ENCODE peak calls at places on chromosomes 13 and 19, in six cellular contexts. One of them, this sample, is unnamed.

GRCh38 chr13:50388481-50388880 is 373.2 kb downstream of the KCNRG start:
- DNase-seq in ovary: no peak
- DNase-seq in globus pallidus: no peak
- DNase-seq in activated naive CD8-positive, alpha-beta T cell treated with anti-CD3 and anti-CD28 coated beads, Interleukin-2, amount 10 ng/mL, durations not matched to agents 7 days and 5 days: no peak
- DNase-seq in neural crest cell: no peak
- DNase-seq in GM13976: no peak
- DNase-seq in this sample: no peak

GRCh38 chr19:54916822-54917221 is 10.9 kb downstream of the NCR1 start:
- DNase-seq in ovary: no peak
- DNase-seq in globus pallidus: peak; percentile 7
- DNase-seq in activated naive CD8-positive, alpha-beta T cell treated with anti-CD3 and anti-CD28 coated beads, Interleukin-2, amount 10 ng/mL, durations not matched to agents 7 days and 5 days: no peak
- DNase-seq in neural crest cell: no peak
- DNase-seq in GM13976: peak; percentile 55
- DNase-seq in this sample: no peak

GRCh38 chr13:113373811-113374485 is 10.0 kb upstream of the GRTP1 start:
- DNase-seq in ovary: no peak
- DNase-seq in globus pallidus: no peak
- DNase-seq in activated naive CD8-positive, alpha-beta T cell treated with anti-CD3 and anti-CD28 coated beads, Interleukin-2, amount 10 ng/mL, durations not matched to agents 7 days and 5 days: no peak
- DNase-seq in neural crest cell: no peak
- DNase-seq in GM13976: no peak
- DNase-seq in this sample: no peak

GRCh38 chr19:15248648-15249559 is 16.7 kb upstream of the EPHX3 start:
- DNase-seq in ovary: peak; percentile 79
- DNase-seq in globus pallidus: no peak
- DNase-seq in activated naive CD8-positive, alpha-beta T cell treated with anti-CD3 and anti-CD28 coated beads, Interleukin-2, amount 10 ng/mL, durations not matched to agents 7 days and 5 days: no peak
- DNase-seq in neural crest cell: no peak
- DNase-seq in GM13976: no peak
- DNase-seq in this sample: peak; percentile 45

GRCh38 chr19:7734220-7735203 is 2.6 kb upstream of the CLEC4G start:
- DNase-seq in ovary: no peak
- DNase-seq in globus pallidus: peak; percentile 21
- DNase-seq in activated naive CD8-positive, alpha-beta T cell treated with anti-CD3 and anti-CD28 coated beads, Interleukin-2, amount 10 ng/mL, durations not matched to agents 7 days and 5 days: no peak
- DNase-seq in neural crest cell: no peak
- DNase-seq in GM13976: no peak
- DNase-seq in this sample: no peak

GRCh38 chr19:39237200-39238184 is 7.3 kb downstream of the IFNL3 start:
- DNase-seq in ovary: no peak
- DNase-seq in globus pallidus: no peak
- DNase-seq in activated naive CD8-positive, alpha-beta T cell treated with anti-CD3 and anti-CD28 coated beads, Interleukin-2, amount 10 ng/mL, durations not matched to agents 7 days and 5 days: peak; percentile 59
- DNase-seq in neural crest cell: no peak
- DNase-seq in GM13976: peak; percentile 78
- DNase-seq in this sample: peak; percentile 49

GRCh38 chr19:57872450-57872849 is 16.4 kb downstream of the ZNF814 start:
- DNase-seq in ovary: no peak
- DNase-seq in globus pallidus: no peak
- DNase-seq in activated naive CD8-positive, alpha-beta T cell treated with anti-CD3 and anti-CD28 coated beads, Interleukin-2, amount 10 ng/mL, durations not matched to agents 7 days and 5 days: no peak
- DNase-seq in neural crest cell: no peak
- DNase-seq in GM13976: no peak
- DNase-seq in this sample: no peak

GRCh38 chr13:30415430-30416030 is 6.8 kb upstream of the UBE2L5 start:
- DNase-seq in ovary: no peak
- DNase-seq in globus pallidus: no peak
- DNase-seq in activated naive CD8-positive, alpha-beta T cell treated with anti-CD3 and anti-CD28 coated beads, Interleukin-2, amount 10 ng/mL, durations not matched to agents 7 days and 5 days: no peak
- DNase-seq in neural crest cell: no peak
- DNase-seq in GM13976: no peak
- DNase-seq in this sample: no peak

GRCh38 chr19:49758292-49758691 is 4.8 kb downstream of the TSKS start:
- DNase-seq in ovary: no peak
- DNase-seq in globus pallidus: no peak
- DNase-seq in activated naive CD8-positive, alpha-beta T cell treated with anti-CD3 and anti-CD28 coated beads, Interleukin-2, amount 10 ng/mL, durations not matched to agents 7 days and 5 days: no peak
- DNase-seq in neural crest cell: no peak
- DNase-seq in GM13976: no peak
- DNase-seq in this sample: peak; percentile 31

GRCh38 chr13:112804374-112804773 is 114.5 kb downstream of the ATP11A start:
- DNase-seq in ovary: no peak
- DNase-seq in globus pallidus: no peak
- DNase-seq in activated naive CD8-positive, alpha-beta T cell treated with anti-CD3 and anti-CD28 coated beads, Interleukin-2, amount 10 ng/mL, durations not matched to agents 7 days and 5 days: no peak
- DNase-seq in neural crest cell: no peak
- DNase-seq in GM13976: no peak
- DNase-seq in this sample: no peak

GRCh38 chr19:8611391-8611883 is 922 bp upstream of the ADAMTS10 start:
- DNase-seq in ovary: peak; percentile 61
- DNase-seq in globus pallidus: no peak
- DNase-seq in activated naive CD8-positive, alpha-beta T cell treated with anti-CD3 and anti-CD28 coated beads, Interleukin-2, amount 10 ng/mL, durations not matched to agents 7 days and 5 days: peak; percentile 37
- DNase-seq in neural crest cell: no peak
- DNase-seq in GM13976: no peak
- DNase-seq in this sample: no peak

GRCh38 chr19:29404951-29405727 is 120.7 kb upstream of the VSTM2B start:
- DNase-seq in ovary: peak; percentile 50
- DNase-seq in globus pallidus: no peak
- DNase-seq in activated naive CD8-positive, alpha-beta T cell treated with anti-CD3 and anti-CD28 coated beads, Interleukin-2, amount 10 ng/mL, durations not matched to agents 7 days and 5 days: no peak
- DNase-seq in neural crest cell: peak; percentile 13
- DNase-seq in GM13976: no peak
- DNase-seq in this sample: peak; percentile 17

GRCh38 chr19:2221250-2221831 is 14.8 kb downstream of the PLEKHJ1 start:
- DNase-seq in ovary: no peak
- DNase-seq in globus pallidus: no peak
- DNase-seq in activated naive CD8-positive, alpha-beta T cell treated with anti-CD3 and anti-CD28 coated beads, Interleukin-2, amount 10 ng/mL, durations not matched to agents 7 days and 5 days: no peak
- DNase-seq in neural crest cell: no peak
- DNase-seq in GM13976: no peak
- DNase-seq in this sample: no peak

GRCh38 chr13:24039621-24040475 is 120.7 kb upstream of the SPATA13 start:
- DNase-seq in ovary: no peak
- DNase-seq in globus pallidus: peak; percentile 83
- DNase-seq in activated naive CD8-positive, alpha-beta T cell treated with anti-CD3 and anti-CD28 coated beads, Interleukin-2, amount 10 ng/mL, durations not matched to agents 7 days and 5 days: no peak
- DNase-seq in neural crest cell: no peak
- DNase-seq in GM13976: peak; percentile 44
- DNase-seq in this sample: no peak

GRCh38 chr13:43767351-43767901 is 19.3 kb downstream of the ENOX1 start:
- DNase-seq in ovary: peak; percentile 25
- DNase-seq in globus pallidus: peak; percentile 47
- DNase-seq in activated naive CD8-positive, alpha-beta T cell treated with anti-CD3 and anti-CD28 coated beads, Interleukin-2, amount 10 ng/mL, durations not matched to agents 7 days and 5 days: no peak
- DNase-seq in neural crest cell: no peak
- DNase-seq in GM13976: no peak
- DNase-seq in this sample: no peak

GRCh38 chr19:51524661-51525264 is 6.7 kb downstream of the SIGLEC6 start:
- DNase-seq in ovary: no peak
- DNase-seq in globus pallidus: no peak
- DNase-seq in activated naive CD8-positive, alpha-beta T cell treated with anti-CD3 and anti-CD28 coated beads, Interleukin-2, amount 10 ng/mL, durations not matched to agents 7 days and 5 days: no peak
- DNase-seq in neural crest cell: no peak
- DNase-seq in GM13976: no peak
- DNase-seq in this sample: no peak

GRCh38 chr13:111005808-111006494 is 91.1 kb upstream of the ANKRD10 start:
- DNase-seq in ovary: peak; percentile 61
- DNase-seq in globus pallidus: peak; percentile 9
- DNase-seq in activated naive CD8-positive, alpha-beta T cell treated with anti-CD3 and anti-CD28 coated beads, Interleukin-2, amount 10 ng/mL, durations not matched to agents 7 days and 5 days: no peak
- DNase-seq in neural crest cell: no peak
- DNase-seq in GM13976: no peak
- DNase-seq in this sample: peak; percentile 80

GRCh38 chr19:15464394-15465385 is at the start of gene RASAL3:
- DNase-seq in ovary: no peak
- DNase-seq in globus pallidus: no peak
- DNase-seq in activated naive CD8-positive, alpha-beta T cell treated with anti-CD3 and anti-CD28 coated beads, Interleukin-2, amount 10 ng/mL, durations not matched to agents 7 days and 5 days: peak; percentile 73
- DNase-seq in neural crest cell: no peak
- DNase-seq in GM13976: peak; percentile 75
- DNase-seq in this sample: no peak

GRCh38 chr13:50389726-50390125 is 374.5 kb downstream of the KCNRG start:
- DNase-seq in ovary: no peak
- DNase-seq in globus pallidus: no peak
- DNase-seq in activated naive CD8-positive, alpha-beta T cell treated with anti-CD3 and anti-CD28 coated beads, Interleukin-2, amount 10 ng/mL, durations not matched to agents 7 days and 5 days: no peak
- DNase-seq in neural crest cell: no peak
- DNase-seq in GM13976: no peak
- DNase-seq in this sample: no peak

GRCh38 chr13:93872376-93872775 is 607.1 kb downstream of the DCT start:
- DNase-seq in ovary: no peak
- DNase-seq in globus pallidus: no peak
- DNase-seq in activated naive CD8-positive, alpha-beta T cell treated with anti-CD3 and anti-CD28 coated beads, Interleukin-2, amount 10 ng/mL, durations not matched to agents 7 days and 5 days: no peak
- DNase-seq in neural crest cell: no peak
- DNase-seq in GM13976: no peak
- DNase-seq in this sample: no peak

GRCh38 chr13:111177803-111178389 is 62.8 kb downstream of the ARHGEF7 start:
- DNase-seq in ovary: no peak
- DNase-seq in globus pallidus: no peak
- DNase-seq in activated naive CD8-positive, alpha-beta T cell treated with anti-CD3 and anti-CD28 coated beads, Interleukin-2, amount 10 ng/mL, durations not matched to agents 7 days and 5 days: no peak
- DNase-seq in neural crest cell: no peak
- DNase-seq in GM13976: no peak
- DNase-seq in this sample: no peak

GRCh38 chr19:53294786-53295441 is 27.4 kb upstream of the VN1R4 start:
- DNase-seq in ovary: no peak
- DNase-seq in globus pallidus: no peak
- DNase-seq in activated naive CD8-positive, alpha-beta T cell treated with anti-CD3 and anti-CD28 coated beads, Interleukin-2, amount 10 ng/mL, durations not matched to agents 7 days and 5 days: no peak
- DNase-seq in neural crest cell: no peak
- DNase-seq in GM13976: no peak
- DNase-seq in this sample: no peak

GRCh38 chr13:111916201-111916600 is 150.7 kb upstream of the SOX1 start:
- DNase-seq in ovary: no peak
- DNase-seq in globus pallidus: no peak
- DNase-seq in activated naive CD8-positive, alpha-beta T cell treated with anti-CD3 and anti-CD28 coated beads, Interleukin-2, amount 10 ng/mL, durations not matched to agents 7 days and 5 days: no peak
- DNase-seq in neural crest cell: no peak
- DNase-seq in GM13976: no peak
- DNase-seq in this sample: no peak

This sample was measured in SJCRH30.